ENCODE peak calls at places on chromosomes 2 and 18, in four cellular contexts. D, Y, W and E are unnamed samples.

GRCh38 chr2:98446850-98447249 is 2.2 kb downstream of the INPP4A start:
- DNase-seq in D (no peak), Y (no peak), W (no peak), E (no peak)

GRCh38 chr2:201466050-201466660 is 14.6 kb downstream of the STRADB start:
- DNase-seq in D (peak), Y (peak), W (no peak), E (no peak)

GRCh38 chr18:37182340-37183135 is 353.6 kb downstream of the KIAA1328 start:
- DNase-seq in D (no peak), Y (no peak), W (no peak), E (no peak)

GRCh38 chr18:11167778-11168177 is 18.4 kb upstream of the PIEZO2 start:
- DNase-seq in D (no peak), Y (no peak), W (no peak), E (no peak)

GRCh38 chr2:204027105-204027504 is 90.5 kb downstream of the ICOS start:
- DNase-seq in D (peak), Y (no peak), W (no peak), E (no peak)

GRCh38 chr2:207725815-207726578 is 14.6 kb downstream of the CCNYL1 start:
- DNase-seq in D (no peak), Y (no peak), W (no peak), E (no peak)

GRCh38 chr2:70525032-70525431 is 28.6 kb downstream of the TGFA start:
- DNase-seq in D (no peak), Y (no peak), W (no peak), E (no peak)

GRCh38 chr2:157918319-157918718 is 42.2 kb upstream of the ACVR1 start:
- DNase-seq in D (no peak), Y (no peak), W (no peak), E (no peak)

GRCh38 chr18:79503406-79503805 is 107.7 kb downstream of the NFATC1 start:
- DNase-seq in D (no peak), Y (no peak), W (no peak), E (no peak)

GRCh38 chr2:102806250-102806837 is 44.5 kb downstream of the TMEM182 start:
- DNase-seq in D (peak), Y (peak), W (no peak), E (no peak)

GRCh38 chr2:19860022-19860421 is 41.8 kb downstream of the TTC32 start:
- DNase-seq in D (no peak), Y (no peak), W (no peak), E (no peak)

GRCh38 chr2:108949316-108950299 is 39.4 kb downstream of the EDAR start:
- DNase-seq in D (no peak), Y (no peak), W (no peak), E (no peak)

GRCh38 chr2:171154348-171154747 is 6.3 kb downstream of the TLK1 start:
- DNase-seq in D (no peak), Y (no peak), W (no peak), E (no peak)

GRCh38 chr2:37148325-37148724 is 8.5 kb downstream of the EIF2AK2 start:
- DNase-seq in D (no peak), Y (no peak), W (no peak), E (no peak)

GRCh38 chr2:216911886-216912285 is 52.0 kb upstream of the TNP1 start:
- DNase-seq in D (no peak), Y (peak), W (no peak), E (no peak)